ENCODE peak calls at places on chromosomes 11 and 22, in five cellular contexts. U is GM12878; M is mesenchymal stem cell; I is CD4-positive, alpha-beta memory T cell; Y is right cardiac atrium. G is an unnamed sample.

GRCh38 chr11:34890812-34891211 is 25.4 kb downstream of the APIP start:
- DNase-seq in U (no peak), M (peak; percentile 36), I (peak; percentile 6), Y (no peak), G (no peak)

GRCh38 chr22:47174096-47174495 is 411.6 kb downstream of the TBC1D22A start:
- DNase-seq in U (no peak), M (no peak), I (no peak), Y (peak; percentile 49), G (no peak)

GRCh38 chr11:116716617-116717016 is 56.2 kb downstream of the BUD13 start:
- DNase-seq in U (no peak), M (no peak), I (no peak), Y (no peak), G (no peak)

GRCh38 chr22:37638351-37639069 is 959 bp upstream of the SH3BP1 start:
- DNase-seq in U (no peak), M (no peak), I (peak; percentile 46), Y (no peak), G (peak; percentile 26)

GRCh38 chr22:45460288-45461109 is 42.2 kb upstream of the FBLN1 start:
- DNase-seq in U (no peak), M (peak; percentile 86), I (no peak), Y (peak; percentile 95), G (no peak)

GRCh38 chr11:61701298-61701993 is 21.3 kb downstream of the DAGLA start:
- DNase-seq in U (no peak), M (peak; percentile 28), I (no peak), Y (peak; percentile 71), G (no peak)

GRCh38 chr22:37982938-37983859 is 1.2 kb downstream of the SOX10 start:
- DNase-seq in U (no peak), M (no peak), I (no peak), Y (peak; percentile 60), G (no peak)

GRCh38 chr11:122882189-122882808 is at the start of gene JHY:
- DNase-seq in U (no peak), M (no peak), I (no peak), Y (no peak), G (no peak)

GRCh38 chr22:50173221-50173982 is 2.9 kb downstream of the PANX2 start:
- DNase-seq in U (no peak), M (no peak), I (no peak), Y (peak; percentile 50), G (no peak)

GRCh38 chr22:41998361-41999261 is at the start of gene WBP2NL:
- DNase-seq in U (peak; percentile 58), M (no peak), I (peak; percentile 92), Y (peak; percentile 88), G (peak; percentile 88)

GRCh38 chr11:76781861-76782500 is 1.2 kb upstream of the TSKU start:
- DNase-seq in U (no peak), M (no peak), I (no peak), Y (no peak), G (no peak)

GRCh38 chr11:79021601-79022000 is 419.2 kb downstream of the TENM4 start:
- DNase-seq in U (no peak), M (no peak), I (no peak), Y (no peak), G (no peak)

GRCh38 chr11:77449784-77450183 is 24.1 kb downstream of the PAK1 start:
- DNase-seq in U (no peak), M (no peak), I (no peak), Y (no peak), G (no peak)

GRCh38 chr11:8814209-8814922 is 96.6 kb upstream of the AKIP1 start:
- DNase-seq in U (no peak), M (peak; percentile 58), I (no peak), Y (no peak), G (no peak)

GRCh38 chr22:22958621-22959020 is 71.0 kb downstream of the IGLL5 start:
- DNase-seq in U (no peak), M (no peak), I (no peak), Y (no peak), G (no peak)

GRCh38 chr11:65655570-65656332 is 7.0 kb downstream of the RELA start:
- DNase-seq in U (no peak), M (no peak), I (no peak), Y (peak; percentile 43), G (no peak)

GRCh38 chr11:16833026-16833425 is 94.6 kb downstream of the C11orf58 start:
- DNase-seq in U (no peak), M (no peak), I (no peak), Y (no peak), G (no peak)
- H3K27ac ChIP-seq in U (no peak overlapping the region), M (no peak overlapping the region), I (no peak overlapping the region), Y (no peak overlapping the region), G (no peak overlapping the region)

DNA sequence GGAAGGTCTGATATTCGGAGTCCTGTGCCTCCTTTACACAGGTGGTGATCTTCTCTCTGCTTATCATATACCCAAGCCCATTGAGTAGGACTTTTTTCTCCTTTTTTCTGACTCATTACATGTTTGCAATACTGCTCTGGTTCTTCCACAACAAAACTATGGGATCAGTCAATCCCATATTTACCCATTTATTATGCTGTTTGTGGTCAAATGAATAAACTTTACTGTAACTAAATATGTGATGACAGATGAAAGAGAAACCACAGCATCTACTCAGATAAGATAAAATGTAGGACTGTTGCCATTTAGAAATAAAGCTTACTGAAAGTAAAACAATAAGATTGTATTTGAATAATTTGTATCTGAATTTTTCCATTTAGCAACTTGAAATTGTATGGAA is 958.7 kb upstream of the FAT3 start:
- DNase-seq in U (no peak), M (peak; percentile 1), I (no peak), Y (no peak), G (no peak)
- H3K27ac ChIP-seq in U (no peak overlapping the region), M (no peak overlapping the region), I (no peak overlapping the region), Y (no peak overlapping the region), G (no peak overlapping the region)

GRCh38 chr11:11973361-11973800 is 35.0 kb downstream of the DKK3 start:
- DNase-seq in U (no peak), M (peak; percentile 75), I (no peak), Y (peak; percentile 95), G (no peak)
- H3K27ac ChIP-seq in U (no peak overlapping the region), M (peak overlapping the region; percentile 36), I (no peak overlapping the region), Y (peak overlapping the region; percentile 96), G (no peak overlapping the region)

GRCh38 chr11:19905280-19905853 is 192.7 kb downstream of the NAV2 start:
- DNase-seq in U (no peak), M (peak; percentile 59), I (no peak), Y (no peak), G (no peak)
- H3K27ac ChIP-seq in U (no peak overlapping the region), M (no peak overlapping the region), I (no peak overlapping the region), Y (no peak overlapping the region), G (no peak overlapping the region)

GRCh38 chr11:128856241-128856640 is 10.9 kb downstream of the KCNJ1 start:
- DNase-seq in U (no peak), M (no peak), I (no peak), Y (no peak), G (no peak)
- H3K27ac ChIP-seq in U (no peak overlapping the region), M (no peak overlapping the region), I (no peak overlapping the region), Y (no peak overlapping the region), G (no peak overlapping the region)

GRCh38 chr11:2302280-2302843 is 549 bp downstream of the TSPAN32 start:
- DNase-seq in U (no peak), M (no peak), I (no peak), Y (no peak), G (no peak)

GRCh38 chr11:2299773-2300172 is 1.9 kb downstream of the C11orf21 start:
- DNase-seq in U (no peak), M (no peak), I (no peak), Y (no peak), G (no peak)

GRCh38 chr11:2301631-2302272 is at the start of the genes C11orf21 and TSPAN32:
- DNase-seq in U (no peak), M (peak; percentile 40), I (peak; percentile 52), Y (peak; percentile 78), G (peak; percentile 30)

GRCh38 chr11:2300290-2300935 is 1.3 kb downstream of the C11orf21 start:
- DNase-seq in U (no peak), M (no peak), I (no peak), Y (no peak), G (no peak)

DNA sequence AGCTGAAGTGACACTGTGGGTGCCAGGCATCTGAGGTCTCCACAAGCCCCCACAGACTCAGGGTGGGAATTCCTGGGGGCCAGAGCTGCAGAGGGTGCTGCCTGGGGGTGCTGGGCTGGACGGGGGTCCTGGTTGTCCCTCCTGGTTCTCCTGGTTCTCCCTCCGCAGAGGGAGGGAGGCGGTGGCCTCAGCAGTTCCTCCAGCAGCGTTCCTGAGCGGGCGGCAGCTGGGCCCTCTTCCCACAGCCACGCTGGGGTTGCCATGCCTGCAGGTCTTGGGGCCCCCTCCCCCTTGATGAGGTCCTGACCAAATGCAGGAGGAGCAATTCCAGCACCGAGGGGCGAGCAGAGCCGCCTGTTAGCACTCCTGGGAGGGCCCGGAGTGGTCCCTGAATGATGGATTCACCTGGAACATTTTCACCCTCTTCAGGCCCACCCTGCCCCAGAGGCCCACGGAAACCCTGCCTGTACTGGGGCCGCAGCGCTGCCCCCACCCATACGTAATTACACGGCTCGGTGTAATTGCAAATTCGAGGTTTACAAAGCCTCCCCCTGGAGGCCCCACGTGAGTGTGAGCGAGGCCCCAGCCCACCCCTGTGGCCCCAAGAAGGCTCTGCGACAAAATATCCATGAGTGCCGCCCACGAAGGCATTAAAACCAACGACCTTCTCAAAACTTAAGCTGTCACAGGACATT is 635 bp downstream of the C11orf21 start:
- DNase-seq in U (no peak), M (no peak), I (no peak), Y (peak; percentile 63), G (no peak)
- H3K27ac ChIP-seq in U (no peak overlapping the region), M (no peak overlapping the region), I (peak overlapping the region; percentile 60), Y (no peak overlapping the region), G (peak overlapping the region; percentile 69)

DNA sequence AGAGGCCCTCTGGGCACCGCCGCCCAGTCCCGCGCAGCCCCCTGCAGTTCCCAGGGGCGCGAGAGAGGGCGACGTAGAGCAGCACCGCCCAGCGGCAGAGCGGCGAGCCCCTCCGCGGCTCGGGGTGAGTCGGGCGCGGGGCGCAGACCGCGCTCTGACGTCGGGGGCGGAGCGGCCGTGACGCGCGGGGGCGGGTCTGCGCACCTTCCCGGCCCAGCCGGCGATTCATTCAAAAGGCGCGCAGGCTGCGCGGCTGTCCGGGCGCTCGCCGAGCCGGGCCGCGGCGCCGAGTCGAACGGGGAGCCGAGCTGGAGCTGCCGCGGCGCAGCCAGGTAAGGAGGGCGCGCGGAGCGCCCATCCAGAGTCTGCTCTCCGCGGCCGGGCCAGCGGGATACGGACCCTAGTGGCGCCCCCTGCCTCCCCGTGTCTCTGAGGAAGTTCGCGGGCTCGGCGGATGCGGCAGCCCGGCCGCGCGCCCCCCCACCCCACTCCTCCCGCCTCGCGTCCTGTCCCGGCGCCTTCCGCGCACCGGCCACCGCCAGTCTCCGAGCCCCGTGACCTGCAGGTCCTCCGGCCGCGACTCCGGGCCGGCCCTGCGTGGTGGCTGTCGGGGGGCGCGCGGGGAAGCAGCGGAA is at the start of gene RELT:
- DNase-seq in U (peak; percentile 65), M (peak; percentile 89), I (peak; percentile 94), Y (peak; percentile 96), G (peak; percentile 96)
- H3K27ac ChIP-seq in U (peak within 1 kb of the TSS; percentile 92), M (no peak within 1 kb of the TSS), I (peak within 1 kb of the TSS; percentile 89), Y (peak within 1 kb of the TSS; percentile 72), G (peak within 1 kb of the TSS; percentile 78)

GRCh38 chr11:70671611-70672010 is 273.3 kb downstream of the CTTN start:
- DNase-seq in U (no peak), M (no peak), I (no peak), Y (no peak), G (no peak)

GRCh38 chr11:70669281-70669680 is 271.0 kb downstream of the CTTN start:
- DNase-seq in U (no peak), M (no peak), I (no peak), Y (no peak), G (no peak)

GRCh38 chr11:70671083-70671482 is 272.8 kb downstream of the CTTN start:
- DNase-seq in U (no peak), M (no peak), I (no peak), Y (no peak), G (no peak)

GRCh38 chr11:70670684-70671034 is 272.3 kb downstream of the CTTN start:
- DNase-seq in U (no peak), M (no peak), I (no peak), Y (no peak), G (no peak)

GRCh38 chr11:70669871-70670683 is 271.7 kb downstream of the CTTN start:
- DNase-seq in U (no peak), M (no peak), I (no peak), Y (no peak), G (no peak)
- H3K27ac ChIP-seq in U (no peak overlapping the region), M (no peak overlapping the region), I (no peak overlapping the region), Y (no peak overlapping the region), G (no peak overlapping the region)

G was measured in CD4-positive, alpha-beta T cell.